ENCODE peak calls at places on chromosomes 13 and 19, in seven cellular contexts. A is GM23248, C is T-helper 17 cell, J is A172, Q is T-cell, R is small intestine, L is heart left ventricle. U is an unnamed sample.
A peak's percentile ranks its signal among the peaks of the same experiment; 100 is the strongest.

GRCh38 chr19:40549007-40549708 is 27.5 kb upstream of the SHKBP1 start:
- DNase-seq in A (peak; percentile 56), C (peak; percentile 60), J (no peak), Q (peak; percentile 54), R (peak; percentile 37), L (peak; percentile 49), U (no peak)

GRCh38 chr19:44587863-44588752 is 25.3 kb upstream of the IGSF23 start:
- DNase-seq in A (peak; percentile 90), C (no peak), J (peak; percentile 86), Q (no peak), R (peak; percentile 56), L (no peak), U (peak; percentile 66)

GRCh38 chr19:41699231-41699967 is 9.0 kb upstream of the CEACAM5 start:
- DNase-seq in A (no peak), C (no peak), J (no peak), Q (no peak), R (no peak), L (no peak), U (no peak)

GRCh38 chr13:76903544-76904162 is 17.4 kb upstream of the KCTD12 start:
- DNase-seq in A (peak; percentile 83), C (peak; percentile 27), J (peak; percentile 57), Q (peak; percentile 45), R (peak; percentile 64), L (peak; percentile 54), U (no peak)

GRCh38 chr19:5789886-5790572 is 934 bp downstream of the DUS3L start:
- DNase-seq in A (no peak), C (no peak), J (no peak), Q (no peak), R (no peak), L (no peak), U (no peak)

GRCh38 chr19:33064117-33064777 is 441 bp downstream of the RHPN2 start:
- DNase-seq in A (peak; percentile 30), C (peak; percentile 12), J (no peak), Q (no peak), R (no peak), L (peak; percentile 19), U (no peak)

GRCh38 chr13:50309872-50310594 is 294.8 kb downstream of the KCNRG start:
- DNase-seq in A (no peak), C (no peak), J (no peak), Q (no peak), R (peak; percentile 15), L (no peak), U (no peak)

GRCh38 chr13:41496420-41497234 is 39.3 kb downstream of the RGCC start:
- DNase-seq in A (peak; percentile 70), C (no peak), J (peak; percentile 12), Q (no peak), R (no peak), L (no peak), U (no peak)

GRCh38 chr19:11530432-11530831 is 1.5 kb upstream of the ECSIT start:
- DNase-seq in A (peak; percentile 81), C (no peak), J (peak; percentile 61), Q (no peak), R (peak; percentile 82), L (peak; percentile 77), U (peak; percentile 31)

GRCh38 chr19:3478409-3479176 is 1.7 kb downstream of the SMIM24 start:
- DNase-seq in A (no peak), C (no peak), J (no peak), Q (no peak), R (no peak), L (no peak), U (no peak)

GRCh38 chr19:21519488-21519887 is 14.1 kb downstream of the ZNF429 start:
- DNase-seq in A (no peak), C (no peak), J (no peak), Q (no peak), R (no peak), L (no peak), U (no peak)

GRCh38 chr13:50285283-50285682 is 270.0 kb downstream of the KCNRG start:
- DNase-seq in A (no peak), C (no peak), J (no peak), Q (no peak), R (no peak), L (no peak), U (no peak)

GRCh38 chr19:14505488-14506239 is 9.7 kb upstream of the GIPC1 start:
- DNase-seq in A (peak; percentile 83), C (peak; percentile 63), J (peak; percentile 98), Q (peak; percentile 62), R (peak; percentile 55), L (no peak), U (no peak)

GRCh38 chr13:101700598-101700997 is 248.1 kb downstream of the ITGBL1 start:
- DNase-seq in A (peak; percentile 45), C (no peak), J (no peak), Q (no peak), R (no peak), L (no peak), U (peak; percentile 68)

GRCh38 chr19:58305932-58306323 is 751 bp downstream of the ERVK3-1 start:
- DNase-seq in A (peak; percentile 22), C (no peak), J (no peak), Q (no peak), R (peak; percentile 76), L (no peak), U (no peak)

GRCh38 chr13:40438999-40439797 is 227.2 kb downstream of the FOXO1 start:
- DNase-seq in A (peak; percentile 75), C (no peak), J (no peak), Q (no peak), R (peak; percentile 54), L (no peak), U (no peak)

GRCh38 chr19:13098291-13099072 is 4.2 kb downstream of the LYL1 start:
- DNase-seq in A (peak; percentile 77), C (no peak), J (no peak), Q (no peak), R (peak; percentile 58), L (peak; percentile 49), U (no peak)

GRCh38 chr13:41196620-41197019 is 2.3 kb upstream of the KBTBD7 start:
- DNase-seq in A (peak; percentile 14), C (no peak), J (no peak), Q (no peak), R (no peak), L (no peak), U (no peak)

GRCh38 chr13:42001580-42001979 is 40.7 kb upstream of the VWA8 start:
- DNase-seq in A (peak; percentile 93), C (no peak), J (peak; percentile 19), Q (no peak), R (no peak), L (no peak), U (peak; percentile 65)

GRCh38 chr19:3284759-3285646 is 60.5 kb downstream of the CELF5 start:
- DNase-seq in A (peak; percentile 64), C (peak; percentile 59), J (peak; percentile 36), Q (peak; percentile 70), R (peak; percentile 48), L (no peak), U (no peak)

GRCh38 chr13:64847767-64848166 is 2382.4 kb downstream of the PCDH9 start:
- DNase-seq in A (no peak), C (no peak), J (no peak), Q (no peak), R (no peak), L (no peak), U (no peak)

GRCh38 chr19:53511933-53512374 is 26.0 kb upstream of the ZNF331 start:
- DNase-seq in A (peak; percentile 83), C (no peak), J (peak; percentile 49), Q (peak; percentile 33), R (peak; percentile 44), L (peak; percentile 45), U (peak; percentile 34)

GRCh38 chr19:35090160-35090794 is 25.3 kb upstream of the FXYD3 start:
- DNase-seq in A (peak; percentile 73), C (no peak), J (peak; percentile 66), Q (peak; percentile 13), R (peak; percentile 49), L (peak; percentile 36), U (peak; percentile 33)

GRCh38 chr13:73142091-73142490 is 83.3 kb downstream of the KLF5 start:
- DNase-seq in A (no peak), C (no peak), J (no peak), Q (no peak), R (peak; percentile 43), L (no peak), U (no peak)

GRCh38 chr13:26693749-26694463 is 66.7 kb downstream of the GPR12 start:
- DNase-seq in A (no peak), C (no peak), J (no peak), Q (no peak), R (no peak), L (no peak), U (no peak)

GRCh38 chr13:33057019-33057785 is 41.0 kb downstream of the KL start:
- DNase-seq in A (peak; percentile 45), C (no peak), J (no peak), Q (no peak), R (peak; percentile 16), L (peak; percentile 34), U (no peak)

GRCh38 chr13:99028890-99029289 is 51.0 kb upstream of the DOCK9 start:
- DNase-seq in A (no peak), C (no peak), J (peak; percentile 25), Q (peak; percentile 39), R (peak; percentile 34), L (no peak), U (no peak)

GRCh38 chr13:59790626-59791025 is 373.1 kb downstream of the DIAPH3 start:
- DNase-seq in A (peak; percentile 14), C (no peak), J (no peak), Q (no peak), R (no peak), L (no peak), U (peak; percentile 12)

GRCh38 chr13:102203718-102204117 is 198.1 kb downstream of the FGF14 start:
- DNase-seq in A (no peak), C (no peak), J (no peak), Q (no peak), R (no peak), L (no peak), U (no peak)

GRCh38 chr13:37648604-37649003 is 50.0 kb upstream of the POSTN start:
- DNase-seq in A (peak; percentile 73), C (no peak), J (peak; percentile 49), Q (no peak), R (no peak), L (no peak), U (peak; percentile 90)

GRCh38 chr13:104949840-104950805 is 1585.3 kb downstream of the EFNB2 start:
- DNase-seq in A (no peak), C (no peak), J (no peak), Q (no peak), R (peak; percentile 38), L (no peak), U (peak; percentile 14)

GRCh38 chr19:45451181-45451849 is 16.5 kb upstream of the FOSB start:
- DNase-seq in A (peak; percentile 89), C (peak; percentile 45), J (no peak), Q (peak; percentile 64), R (peak; percentile 51), L (peak; percentile 38), U (no peak)

GRCh38 chr19:50712833-50713232 is 6.8 kb downstream of the SHANK1 start:
- DNase-seq in A (no peak), C (no peak), J (no peak), Q (no peak), R (no peak), L (no peak), U (no peak)

GRCh38 chr19:17952041-17952976 is 14.6 kb upstream of the KCNN1 start:
- DNase-seq in A (no peak), C (no peak), J (no peak), Q (no peak), R (no peak), L (no peak), U (no peak)

GRCh38 chr13:91546865-91547264 is 148.4 kb downstream of the GPC5 start:
- DNase-seq in A (no peak), C (no peak), J (no peak), Q (no peak), R (no peak), L (no peak), U (no peak)

GRCh38 chr19:48962029-48962848 is 2.9 kb upstream of the FTL start:
- DNase-seq in A (peak; percentile 59), C (no peak), J (peak; percentile 64), Q (no peak), R (peak; percentile 94), L (peak; percentile 68), U (no peak)

GRCh38 chr13:25752957-25753540 is 298.8 kb downstream of the SHISA2 start:
- DNase-seq in A (peak; percentile 80), C (no peak), J (peak; percentile 93), Q (no peak), R (peak; percentile 8), L (peak; percentile 47), U (peak; percentile 93)

GRCh38 chr13:40026741-40027140 is 371.3 kb downstream of the COG6 start:
- DNase-seq in A (no peak), C (no peak), J (no peak), Q (no peak), R (no peak), L (no peak), U (no peak)